ENCODE peak calls at places on chromosomes 2 and 18, in ten cellular contexts. L is tibial nerve, P is mucosa of descending colon, Q is tibial artery, G is fibroblast of the aortic adventitia, Y is HL-60, X is astrocyte of the spinal cord, E is psoas muscle, J is cardiac muscle cell, S is fibroblast of mammary gland. H is an unnamed sample.

GRCh38 chr2:227430644-227431043 is 41.3 kb upstream of the AGFG1 start:
- DNase-seq in L (no peak), P (no peak), Q (no peak), G (peak), Y (no peak), X (no peak), E (no peak), J (peak), S (peak), H (no peak)

GRCh38 chr2:226644342-226644957 is 155.2 kb downstream of the IRS1 start:
- DNase-seq in L (no peak), P (no peak), Q (no peak), G (peak), Y (no peak), X (peak), E (no peak), J (peak), S (peak), H (no peak)

GRCh38 chr2:106054880-106055655 is 139.0 kb downstream of the UXS1 start:
- DNase-seq in L (no peak), P (no peak), Q (no peak), G (no peak), Y (no peak), X (no peak), E (no peak), J (no peak), S (no peak), H (no peak)

GRCh38 chr18:55241016-55241415 is 281.8 kb upstream of the CCDC68 start:
- DNase-seq in L (no peak), P (no peak), Q (no peak), G (no peak), Y (no peak), X (no peak), E (no peak), J (no peak), S (no peak), H (no peak)

GRCh38 chr2:239870863-239871262 is 154.3 kb downstream of the NDUFA10 start:
- DNase-seq in L (no peak), P (no peak), Q (no peak), G (no peak), Y (no peak), X (no peak), E (no peak), J (no peak), S (no peak), H (no peak)

GRCh38 chr2:173159794-173160463 is 84.3 kb downstream of the MAP3K20 start:
- DNase-seq in L (peak), P (no peak), Q (peak), G (peak), Y (peak), X (peak), E (peak), J (peak), S (peak), H (no peak)

GRCh38 chr2:120472031-120472430 is 126.1 kb downstream of the INHBB start:
- DNase-seq in L (no peak), P (no peak), Q (no peak), G (no peak), Y (no peak), X (no peak), E (no peak), J (no peak), S (no peak), H (no peak)

GRCh38 chr2:73931531-73932500 is 5.1 kb downstream of the DGUOK start:
- DNase-seq in L (no peak), P (no peak), Q (no peak), G (no peak), Y (no peak), X (peak), E (no peak), J (no peak), S (peak), H (no peak)

GRCh38 chr2:189913851-189914250 is 129.6 kb downstream of the PMS1 start:
- DNase-seq in L (no peak), P (no peak), Q (no peak), G (no peak), Y (no peak), X (no peak), E (no peak), J (no peak), S (no peak), H (no peak)

GRCh38 chr2:240557808-240558207 is at the start of gene ANKMY1:
- DNase-seq in L (no peak), P (peak), Q (no peak), G (peak), Y (no peak), X (peak), E (peak), J (peak), S (peak), H (no peak)

GRCh38 chr2:197137826-197138480 is 172.6 kb downstream of the ANKRD44 start:
- DNase-seq in L (no peak), P (no peak), Q (no peak), G (no peak), Y (no peak), X (no peak), E (no peak), J (no peak), S (peak), H (no peak)

GRCh38 chr2:197137234-197137633 is 173.3 kb downstream of the ANKRD44 start:
- DNase-seq in L (no peak), P (no peak), Q (no peak), G (peak), Y (no peak), X (peak), E (no peak), J (peak), S (peak), H (no peak)

GRCh38 chr2:197135806-197136205 is 174.8 kb downstream of the ANKRD44 start:
- DNase-seq in L (no peak), P (no peak), Q (no peak), G (no peak), Y (no peak), X (no peak), E (no peak), J (no peak), S (no peak), H (no peak)

GRCh38 chr2:197138513-197138912 is 172.1 kb downstream of the ANKRD44 start:
- DNase-seq in L (no peak), P (no peak), Q (no peak), G (no peak), Y (no peak), X (no peak), E (no peak), J (no peak), S (no peak), H (no peak)

GRCh38 chr2:197136452-197136851 is 174.1 kb downstream of the ANKRD44 start:
- DNase-seq in L (no peak), P (no peak), Q (no peak), G (peak), Y (no peak), X (no peak), E (no peak), J (no peak), S (no peak), H (no peak)
- TF ChIP-seq CTCF in L (no peak), P (no peak), Q (no peak), G (no peak), Y (no peak), X (no peak), E (no peak), J (no peak), S (no peak), H (no peak)

GRCh38 chr2:233912799-233913423 is 4.3 kb upstream of the TRPM8 start:
- DNase-seq in L (no peak), P (peak), Q (no peak), G (peak), Y (no peak), X (peak), E (no peak), J (peak), S (peak), H (no peak)

GRCh38 chr2:233917146-233917545 is at the start of gene TRPM8:
- DNase-seq in L (no peak), P (no peak), Q (no peak), G (no peak), Y (no peak), X (no peak), E (no peak), J (no peak), S (no peak), H (no peak)

GRCh38 chr2:233919938-233920337 is 2.8 kb downstream of the TRPM8 start:
- DNase-seq in L (no peak), P (no peak), Q (no peak), G (peak), Y (no peak), X (peak), E (no peak), J (peak), S (peak), H (no peak)

GRCh38 chr2:233919319-233919718 is 2.1 kb downstream of the TRPM8 start:
- DNase-seq in L (no peak), P (no peak), Q (no peak), G (no peak), Y (no peak), X (no peak), E (no peak), J (no peak), S (no peak), H (no peak)

GRCh38 chr2:233915133-233915532 is 2.0 kb upstream of the TRPM8 start:
- DNase-seq in L (no peak), P (no peak), Q (no peak), G (no peak), Y (no peak), X (no peak), E (no peak), J (peak), S (no peak), H (no peak)
- TF ChIP-seq CTCF in L (no peak), P (no peak), Q (no peak), G (no peak), Y (no peak), X (peak), E (no peak), J (peak), S (peak), H (peak)

DNA sequence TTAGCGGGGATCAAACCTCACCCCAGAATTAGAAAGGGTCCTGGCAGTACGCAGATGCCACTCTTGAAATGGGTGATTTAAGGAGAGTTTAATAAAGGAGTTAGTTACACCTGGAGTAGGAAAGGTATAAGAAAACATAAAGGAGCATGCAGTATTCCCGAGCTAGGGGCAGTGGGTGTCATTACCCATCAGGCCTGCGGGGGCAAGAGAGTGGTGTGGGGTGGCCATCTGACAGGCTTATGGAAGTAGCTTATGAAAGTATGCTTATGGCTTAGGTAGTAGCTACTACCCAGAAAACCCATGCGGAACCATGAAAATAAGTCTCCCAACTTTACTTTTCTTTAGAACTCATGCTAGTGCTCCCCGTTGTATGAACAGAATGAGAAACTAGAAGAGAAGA is 568.9 kb upstream of the ACVR2A start:
- DNase-seq in L (no peak), P (no peak), Q (no peak), G (no peak), Y (no peak), X (no peak), E (no peak), J (peak), S (no peak), H (no peak)
- TF ChIP-seq CTCF in L (no peak), P (no peak), Q (no peak), G (no peak), Y (no peak), X (peak), E (no peak), J (peak), S (peak), H (peak)

DNA sequence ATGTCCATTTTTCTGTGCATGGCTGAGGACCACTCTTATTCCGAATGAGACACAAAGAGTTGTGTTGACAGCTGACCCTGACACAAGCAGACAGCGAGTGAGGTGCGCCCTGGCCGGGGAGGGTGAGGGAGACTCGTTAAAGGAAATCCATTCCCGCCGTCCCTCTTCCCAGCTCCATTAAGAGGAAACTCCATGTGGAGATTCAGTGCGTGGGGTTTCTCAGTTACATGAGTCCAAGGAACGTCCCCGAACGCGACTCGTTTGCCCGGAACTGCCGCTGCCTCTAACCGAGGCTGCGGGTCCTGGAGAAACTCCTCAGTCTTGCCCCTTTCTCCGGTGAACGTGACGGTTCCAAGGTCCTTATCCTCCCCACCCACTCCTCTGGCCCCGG is 1.0 kb downstream of the GREB1L start:
- DNase-seq in L (no peak), P (no peak), Q (no peak), G (peak), Y (no peak), X (no peak), E (no peak), J (peak), S (peak), H (no peak)
- TF ChIP-seq CTCF in L (no peak), P (no peak), Q (no peak), G (no peak), Y (no peak), X (no peak), E (no peak), J (no peak), S (no peak), H (no peak)

DNA sequence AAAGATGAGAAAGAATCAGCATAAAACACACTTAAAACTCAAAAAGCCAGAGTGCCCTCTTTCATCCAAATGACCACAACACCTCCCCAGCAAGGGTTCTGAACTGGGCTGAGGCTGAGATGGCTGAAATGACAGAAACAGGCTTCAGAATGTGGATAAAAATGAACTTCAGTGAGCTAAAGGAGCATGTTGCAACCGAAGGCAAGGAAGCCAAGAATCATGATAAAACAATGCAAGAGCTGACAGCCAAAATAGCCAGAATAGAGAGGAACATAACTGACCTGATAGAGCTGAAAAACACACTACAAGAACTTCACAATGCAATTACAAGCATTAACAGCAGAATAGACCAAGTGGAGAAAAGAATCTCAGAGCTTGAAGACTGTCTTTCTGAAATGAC is 12.2 kb upstream of the PSMA8 start:
- DNase-seq in L (no peak), P (no peak), Q (no peak), G (peak), Y (no peak), X (no peak), E (no peak), J (peak), S (peak), H (no peak)
- TF ChIP-seq CTCF in L (no peak), P (no peak), Q (no peak), G (no peak), Y (no peak), X (no peak), E (no peak), J (no peak), S (no peak), H (no peak)

GRCh38 chr18:79681484-79682387 is 2.1 kb downstream of the CTDP1 start:
- DNase-seq in L (no peak), P (peak), Q (no peak), G (no peak), Y (peak), X (no peak), E (no peak), J (no peak), S (no peak), H (no peak)

GRCh38 chr18:79678665-79679551 is 695 bp upstream of the CTDP1 start:
- DNase-seq in L (peak), P (peak), Q (peak), G (peak), Y (peak), X (peak), E (peak), J (peak), S (peak), H (peak)

GRCh38 chr18:79680891-79681339 is 1.3 kb downstream of the CTDP1 start:
- DNase-seq in L (no peak), P (peak), Q (no peak), G (no peak), Y (no peak), X (no peak), E (no peak), J (no peak), S (no peak), H (no peak)

GRCh38 chr18:79679552-79680099 is at the start of gene CTDP1:
- DNase-seq in L (peak), P (peak), Q (peak), G (peak), Y (peak), X (peak), E (peak), J (peak), S (peak), H (peak)

DNA sequence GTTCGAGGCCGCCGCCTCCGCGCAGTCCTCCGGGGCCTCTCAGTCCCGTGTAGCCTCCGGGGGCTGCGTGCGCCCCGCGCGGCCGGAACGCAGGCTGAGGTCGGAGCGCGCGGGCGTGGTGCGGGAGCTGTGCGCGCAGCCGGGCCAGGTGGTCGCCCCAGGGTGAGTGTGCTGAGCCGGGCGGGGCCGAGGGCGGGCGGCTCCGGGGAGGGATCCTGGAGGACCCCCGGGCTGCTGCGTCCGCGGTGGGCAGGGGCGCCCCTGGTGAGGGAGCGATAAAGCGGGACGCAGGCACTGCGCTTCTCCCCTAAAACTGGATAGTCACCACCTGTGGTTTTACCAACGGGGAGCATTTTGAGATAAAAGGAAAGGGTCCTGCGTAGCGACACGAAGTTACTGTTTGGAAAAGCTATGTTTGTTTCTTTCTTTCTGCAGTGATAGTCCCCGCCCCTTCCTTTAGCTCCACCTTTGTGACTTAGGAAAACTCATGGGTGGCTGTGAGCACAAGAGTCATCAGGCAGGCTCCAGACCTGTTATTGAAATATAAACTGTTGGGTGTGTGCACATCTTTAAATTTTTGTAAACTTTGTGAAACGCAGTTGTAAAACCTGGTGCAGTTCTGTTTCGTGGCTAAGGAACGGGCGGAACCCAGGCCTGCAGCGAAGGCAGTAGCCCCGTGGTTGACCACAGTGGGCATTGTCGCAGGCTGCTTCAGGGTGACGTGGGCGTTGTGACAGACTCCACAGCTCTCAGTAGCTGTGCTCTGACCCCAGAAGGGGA is 687 bp downstream of the CTDP1 start:
- DNase-seq in L (no peak), P (peak), Q (no peak), G (peak), Y (peak), X (peak), E (peak), J (peak), S (peak), H (no peak)
- TF ChIP-seq CTCF in L (no peak), P (no peak), Q (no peak), G (no peak), Y (no peak), X (no peak), E (no peak), J (no peak), S (no peak), H (peak)